ENCODE peak calls at places on chromosomes 1 and 21, in six cellular contexts. W is stomach, B is A549, E is heart left ventricle, Y is Peyer's patch, R is uterus. X is an unnamed sample.

GRCh38 chr1:221099747-221100146 is 220.5 kb downstream of the HLX start:
- DNase-seq in B (no peak), R (no peak), Y (no peak), E (no peak), W (no peak), X (no peak)

GRCh38 chr1:7015022-7015421 is 229.8 kb downstream of the CAMTA1 start:
- DNase-seq in R (no peak), W (no peak), E (no peak), Y (no peak), B (no peak), X (no peak)

GRCh38 chr1:51327386-51327785 is 3.0 kb downstream of the TTC39A start:
- DNase-seq in E (no peak), B (no peak), W (no peak), R (no peak), Y (no peak), X (no peak)

GRCh38 chr1:165772739-165773138 is 4.1 kb upstream of the TMCO1 start:
- DNase-seq in E (no peak), Y (no peak), R (no peak), W (no peak), B (no peak), X (no peak)

GRCh38 chr21:45320261-45320990 is 32.7 kb upstream of the POFUT2 start:
- DNase-seq in B (no peak), W (no peak), R (no peak), Y (no peak), E (no peak), X (no peak)

GRCh38 chr1:226404063-226404903 is 3.6 kb downstream of the PARP1 start:
- DNase-seq in R (no peak), Y (no peak), W (no peak), E (no peak), B (no peak), X (peak)

GRCh38 chr1:13538832-13539231 is 25.0 kb upstream of the LRRC38 start:
- DNase-seq in R (no peak), E (no peak), Y (no peak), B (no peak), W (no peak), X (no peak)

GRCh38 chr1:189429610-189430009 is 1048.1 kb downstream of the BRINP3 start:
- DNase-seq in E (peak), W (no peak), Y (no peak), R (no peak), B (peak), X (no peak)

GRCh38 chr1:92901699-92902405 is 59.4 kb downstream of the DIPK1A start:
- DNase-seq in E (no peak), Y (no peak), W (no peak), R (no peak), B (no peak), X (no peak)

GRCh38 chr21:32371913-32372314 is 20.9 kb downstream of the URB1 start:
- DNase-seq in E (no peak), R (peak), W (peak), B (no peak), Y (no peak), X (no peak)

GRCh38 chr21:26887241-26887640 is 42.0 kb upstream of the ADAMTS1 start:
- DNase-seq in R (no peak), B (no peak), E (no peak), W (no peak), Y (no peak), X (no peak)

GRCh38 chr1:57058652-57059501 is 93.1 kb upstream of the C8B start:
- DNase-seq in R (no peak), W (no peak), E (no peak), B (no peak), Y (no peak), X (no peak)

GRCh38 chr1:214312530-214313051 is 31.6 kb downstream of the SMYD2 start:
- DNase-seq in E (peak), W (no peak), Y (no peak), B (no peak), R (no peak), X (no peak)
- TF ChIP-seq POLR2A in E (no peak), W (no peak), Y (no peak), B (no peak), R (no peak), X (no peak)

DNA sequence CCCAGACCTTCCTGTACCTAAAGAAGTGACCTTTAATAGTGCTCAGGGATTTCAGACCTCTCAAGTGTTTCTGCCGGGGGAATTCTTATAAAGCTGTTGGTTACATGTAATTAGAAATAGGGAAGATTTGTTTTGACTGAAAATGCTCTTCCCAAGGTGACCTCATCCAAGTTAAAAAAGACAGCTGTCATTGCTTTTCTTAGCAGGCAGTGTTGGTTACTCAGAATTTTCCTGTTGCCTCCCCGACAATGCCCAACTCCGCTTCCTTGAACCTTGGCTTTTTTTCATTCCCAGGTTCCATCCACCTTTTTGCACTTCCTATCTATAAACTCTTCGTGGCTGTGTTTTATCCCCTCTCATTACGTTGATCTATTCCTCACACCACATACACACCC is 807 bp upstream of the DPH5 start:
- DNase-seq in E (no peak), Y (no peak), R (no peak), B (no peak), W (no peak), X (no peak)
- H3K4me3 ChIP-seq in E (peak), Y (peak), R (peak), B (peak), W (peak), X (peak)

DNA sequence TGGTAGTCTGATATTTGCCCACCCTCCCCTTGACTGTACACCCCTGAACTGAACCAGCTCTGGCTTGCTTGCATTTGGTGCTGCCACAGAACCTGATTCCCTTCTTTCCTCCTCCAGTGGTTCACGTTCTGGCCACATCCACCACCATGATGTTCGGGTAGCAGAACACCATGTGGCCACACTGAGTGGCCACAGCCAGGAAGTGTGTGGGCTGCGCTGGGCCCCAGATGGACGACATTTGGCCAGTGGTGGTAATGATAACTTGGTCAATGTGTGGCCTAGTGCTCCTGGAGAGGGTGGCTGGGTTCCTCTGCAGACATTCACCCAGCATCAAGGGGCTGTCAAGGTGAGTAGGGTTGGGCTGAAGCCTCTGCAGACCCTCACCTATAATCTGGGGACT is 1.8 kb downstream of the CDC20 start:
- DNase-seq in W (no peak), Y (no peak), E (no peak), R (no peak), B (no peak), X (no peak)
- TF ChIP-seq POLR2A in W (no peak), Y (no peak), E (no peak), R (no peak), B (no peak), X (no peak)

DNA sequence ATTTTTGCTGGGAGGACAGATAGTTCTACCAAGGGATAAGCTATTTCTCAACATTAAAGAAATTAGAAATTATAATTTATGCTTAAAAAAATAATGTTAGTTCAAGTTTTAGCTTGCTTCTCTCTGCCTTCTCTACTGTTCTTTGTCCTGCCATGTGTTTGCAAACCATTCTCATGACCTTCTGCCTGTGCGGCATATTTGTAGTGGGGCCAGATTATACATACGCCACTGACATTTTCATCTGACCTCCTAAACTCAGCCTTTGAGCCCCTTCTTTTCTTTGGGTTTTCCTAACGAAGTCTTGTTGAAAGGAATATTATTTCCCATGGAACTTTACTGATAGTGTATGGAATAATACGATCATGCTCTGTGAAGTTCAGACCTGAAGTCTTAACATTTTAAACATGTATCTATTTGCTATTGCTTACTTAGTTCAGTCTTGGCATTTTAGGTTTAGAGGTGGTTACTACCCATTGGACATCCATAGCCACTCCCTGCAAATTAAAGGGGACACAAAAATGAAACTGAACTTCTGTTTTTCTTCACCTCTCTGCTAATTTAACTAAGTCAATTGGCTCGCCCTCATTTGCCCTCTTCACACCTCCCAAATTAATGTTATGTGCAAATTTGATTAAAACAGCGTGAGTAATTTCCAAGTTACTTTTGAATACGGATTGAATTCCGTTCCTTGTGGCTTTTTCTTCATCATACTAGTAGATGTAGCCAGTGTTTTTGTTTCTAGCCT is 15.6 kb downstream of the LRRC8D start:
- DNase-seq in B (no peak), E (no peak), Y (no peak), W (no peak), R (no peak), X (no peak)
- H3K4me3 ChIP-seq in B (no peak), E (no peak), Y (no peak), W (no peak), R (no peak), X (no peak)